ENCODE peak calls at places on chromosomes 12 and 14, in four cellular contexts. One of them, this sample, is unnamed. For H3K9me3, the result is how much of the 10 kb centered on the place peaks cover.

GRCh38 chr12:130559806-130560205 is 156.3 kb downstream of the RIMBP2 start:
- DNase-seq in left ventricle myocardium inferior: no peak
- DNase-seq in A549: no peak
- DNase-seq in CD8-positive, alpha-beta T cell: no peak
- DNase-seq in this sample: no peak

GRCh38 chr14:100532916-100533630 is 54.1 kb downstream of the BEGAIN start:
- DNase-seq in left ventricle myocardium inferior: peak
- DNase-seq in A549: no peak
- DNase-seq in CD8-positive, alpha-beta T cell: no peak
- DNase-seq in this sample: peak

GRCh38 chr14:67335781-67336180 is 23.8 kb downstream of the ATP6V1D start:
- DNase-seq in left ventricle myocardium inferior: no peak
- DNase-seq in A549: peak
- DNase-seq in CD8-positive, alpha-beta T cell: no peak
- DNase-seq in this sample: no peak

GRCh38 chr14:51442513-51443175 is 202.6 kb downstream of the TMX1 start:
- DNase-seq in left ventricle myocardium inferior: no peak
- DNase-seq in A549: peak
- DNase-seq in CD8-positive, alpha-beta T cell: no peak
- DNase-seq in this sample: no peak

GRCh38 chr14:71714225-71714624 is 218.0 kb upstream of the RGS6 start:
- DNase-seq in left ventricle myocardium inferior: no peak
- DNase-seq in A549: no peak
- DNase-seq in CD8-positive, alpha-beta T cell: no peak
- DNase-seq in this sample: no peak

GRCh38 chr14:38122241-38122640 is 85.5 kb upstream of the SSTR1 start:
- DNase-seq in left ventricle myocardium inferior: no peak
- DNase-seq in A549: no peak
- DNase-seq in CD8-positive, alpha-beta T cell: no peak
- DNase-seq in this sample: no peak

GRCh38 chr14:89422181-89422951 is 5.3 kb upstream of the FOXN3 start:
- DNase-seq in left ventricle myocardium inferior: no peak
- DNase-seq in A549: no peak
- DNase-seq in CD8-positive, alpha-beta T cell: no peak
- DNase-seq in this sample: no peak

GRCh38 chr12:181921-182320 is 32.0 kb downstream of the SLC6A12 start:
- DNase-seq in left ventricle myocardium inferior: peak
- DNase-seq in A549: no peak
- DNase-seq in CD8-positive, alpha-beta T cell: no peak
- DNase-seq in this sample: no peak

DNA sequence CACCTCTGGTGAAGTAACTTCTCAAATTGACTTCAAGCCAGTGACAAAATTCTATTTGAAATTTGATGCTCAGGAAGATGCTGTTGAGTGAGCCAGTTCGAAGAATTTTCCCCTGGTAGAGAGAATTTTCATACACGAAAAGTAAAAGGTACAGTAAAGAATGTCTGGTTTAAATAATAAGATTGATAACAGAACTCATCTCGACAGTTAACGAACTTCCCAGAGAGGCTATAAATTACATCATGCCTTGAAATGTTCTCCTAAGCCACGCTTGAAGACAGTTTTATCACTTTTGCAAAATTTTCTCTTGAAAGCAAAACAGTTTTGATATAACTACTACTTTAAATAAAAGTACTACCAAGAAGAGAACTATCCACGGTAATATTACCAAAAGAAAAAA is 14.4 kb upstream of the OR11G2 start:
- DNase-seq in left ventricle myocardium inferior: no peak
- DNase-seq in A549: no peak
- DNase-seq in CD8-positive, alpha-beta T cell: no peak
- DNase-seq in this sample: no peak
- H3K9me3 ChIP-seq in left ventricle myocardium inferior: under half
- H3K9me3 ChIP-seq in A549: under half
- H3K9me3 ChIP-seq in CD8-positive, alpha-beta T cell: under half
- H3K9me3 ChIP-seq in this sample: under half

DNA sequence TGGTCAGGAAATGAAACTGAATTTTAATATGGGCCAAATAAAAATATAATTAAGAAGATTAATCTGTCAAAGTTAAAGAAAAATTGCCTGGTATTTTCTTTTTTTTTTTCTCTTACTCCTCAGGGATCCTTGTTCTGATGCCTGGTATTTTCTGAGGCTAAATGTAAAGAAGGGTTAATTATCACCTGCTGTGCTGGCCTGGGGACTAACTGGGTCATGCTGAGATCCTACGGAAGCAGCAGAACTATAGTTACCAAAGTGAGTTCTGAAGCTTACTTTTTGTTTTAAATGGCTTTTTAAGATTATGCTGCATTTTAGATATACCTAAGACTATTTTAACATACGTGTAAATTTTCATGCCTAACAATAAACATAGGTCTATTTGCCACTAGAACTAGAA is 23.3 kb downstream of the ZC2HC1C start:
- DNase-seq in left ventricle myocardium inferior: no peak
- DNase-seq in A549: no peak
- DNase-seq in CD8-positive, alpha-beta T cell: no peak
- DNase-seq in this sample: no peak
- TF ChIP-seq CTCF in left ventricle myocardium inferior: no peak
- TF ChIP-seq CTCF in A549: no peak
- TF ChIP-seq CTCF in CD8-positive, alpha-beta T cell: no peak
- TF ChIP-seq CTCF in this sample: no peak

DNA sequence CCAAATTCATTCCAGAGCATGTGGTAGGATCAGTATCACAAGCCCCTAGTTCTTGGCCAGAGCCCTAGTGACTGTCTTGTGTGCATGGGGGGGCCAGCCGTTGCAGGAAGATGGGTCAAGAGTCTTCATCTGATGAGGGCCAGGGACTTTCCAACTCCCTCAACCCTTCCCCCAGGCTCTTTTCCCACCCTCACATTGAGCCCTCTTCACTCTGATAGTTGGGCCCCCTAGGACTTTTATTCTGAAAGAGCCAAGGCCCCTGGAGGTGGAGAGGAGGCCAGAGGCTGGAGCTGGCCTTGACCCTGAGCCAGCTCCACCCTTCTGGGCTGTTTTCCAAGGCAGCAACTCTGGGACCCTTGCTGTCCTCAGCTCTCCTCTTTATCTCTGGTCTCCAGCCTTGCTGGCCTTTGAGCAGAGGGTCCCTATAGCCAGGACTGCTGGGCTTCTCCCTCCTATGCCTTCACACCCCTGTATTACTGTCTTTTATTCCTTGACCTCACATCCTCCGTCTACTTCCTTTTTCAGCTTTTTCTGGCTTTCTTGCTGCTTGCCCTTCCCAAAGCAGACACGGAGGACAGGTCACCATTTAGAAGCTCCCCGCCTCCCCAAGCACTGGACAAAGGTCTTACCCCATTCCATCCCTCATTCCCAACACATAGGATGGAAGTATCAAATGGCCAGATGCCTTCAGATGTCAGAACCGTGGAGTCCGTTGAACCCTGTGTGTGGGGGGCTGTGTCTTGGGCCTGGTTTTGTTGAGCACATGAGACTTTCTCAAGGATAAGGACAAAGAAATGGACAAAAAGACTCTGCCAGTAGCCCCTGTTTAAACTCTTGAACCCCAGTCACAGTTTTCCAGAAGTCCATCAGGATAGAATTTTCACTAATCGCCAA is 5.6 kb downstream of the RBP5 start:
- DNase-seq in left ventricle myocardium inferior: peak
- DNase-seq in A549: no peak
- DNase-seq in CD8-positive, alpha-beta T cell: no peak
- DNase-seq in this sample: no peak
- H3K9me3 ChIP-seq in left ventricle myocardium inferior: under half
- H3K9me3 ChIP-seq in A549: under half
- H3K9me3 ChIP-seq in CD8-positive, alpha-beta T cell: under half
- H3K9me3 ChIP-seq in this sample: under half

DNA sequence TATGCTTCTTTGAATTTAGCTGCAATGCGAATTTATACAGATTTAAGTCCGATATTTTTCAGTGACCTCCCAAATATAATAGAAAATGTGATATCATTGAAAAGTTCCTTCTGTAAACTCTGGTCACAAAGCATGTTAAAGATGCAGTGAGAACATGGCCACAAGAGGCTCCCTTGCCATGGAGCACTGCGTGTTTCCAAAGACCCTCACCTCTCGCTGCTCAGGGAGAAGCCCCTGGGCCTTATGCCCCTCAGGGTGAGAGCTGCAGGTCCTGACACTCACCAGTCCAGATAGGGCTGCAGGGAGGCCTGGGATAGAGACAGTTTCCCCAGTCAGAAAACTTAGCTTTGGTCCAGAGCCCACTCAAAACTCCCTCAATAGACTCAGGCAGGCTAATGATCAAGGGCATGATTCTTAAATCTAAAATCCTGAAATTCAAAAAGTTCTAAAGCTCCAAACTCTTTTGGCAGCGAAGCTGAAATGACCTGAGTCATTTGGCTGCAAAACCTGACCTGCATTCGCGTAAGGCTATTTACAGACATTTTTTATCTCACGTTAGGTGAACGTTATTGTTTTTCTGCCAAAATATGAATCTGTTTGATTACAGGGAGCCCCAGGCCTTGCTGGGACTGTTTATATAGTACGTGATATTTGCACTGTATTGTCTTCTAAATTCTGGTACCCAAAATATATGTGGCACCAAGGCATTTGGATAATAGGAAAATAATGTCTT is 67.8 kb downstream of the CAPZA3 start:
- DNase-seq in left ventricle myocardium inferior: no peak
- DNase-seq in A549: no peak
- DNase-seq in CD8-positive, alpha-beta T cell: no peak
- DNase-seq in this sample: no peak
- TF ChIP-seq CTCF in left ventricle myocardium inferior: peak
- TF ChIP-seq CTCF in A549: no peak
- TF ChIP-seq CTCF in CD8-positive, alpha-beta T cell: no peak
- TF ChIP-seq CTCF in this sample: no peak

GRCh38 chr12:106564678-106565329 is 18.0 kb upstream of the RFX4 start:
- DNase-seq in left ventricle myocardium inferior: no peak
- DNase-seq in A549: no peak
- DNase-seq in CD8-positive, alpha-beta T cell: no peak
- DNase-seq in this sample: no peak

GRCh38 chr12:106566771-106567170 is 16.0 kb upstream of the RFX4 start:
- DNase-seq in left ventricle myocardium inferior: no peak
- DNase-seq in A549: no peak
- DNase-seq in CD8-positive, alpha-beta T cell: no peak
- DNase-seq in this sample: no peak
- H3K9me3 ChIP-seq in left ventricle myocardium inferior: under half
- H3K9me3 ChIP-seq in A549: under half
- H3K9me3 ChIP-seq in CD8-positive, alpha-beta T cell: under half
- H3K9me3 ChIP-seq in this sample: under half

GRCh38 chr14:23953464-23954278 is at the start of gene DHRS4:
- DNase-seq in left ventricle myocardium inferior: peak
- DNase-seq in A549: peak
- DNase-seq in CD8-positive, alpha-beta T cell: peak
- DNase-seq in this sample: peak

GRCh38 chr14:23950411-23951135 is 3.0 kb upstream of the DHRS4 start:
- DNase-seq in left ventricle myocardium inferior: no peak
- DNase-seq in A549: no peak
- DNase-seq in CD8-positive, alpha-beta T cell: no peak
- DNase-seq in this sample: peak

GRCh38 chr14:23951590-23952143 is 1.9 kb upstream of the DHRS4 start:
- DNase-seq in left ventricle myocardium inferior: no peak
- DNase-seq in A549: no peak
- DNase-seq in CD8-positive, alpha-beta T cell: no peak
- DNase-seq in this sample: peak
- TF ChIP-seq CTCF in left ventricle myocardium inferior: no peak
- TF ChIP-seq CTCF in A549: no peak
- TF ChIP-seq CTCF in CD8-positive, alpha-beta T cell: no peak
- TF ChIP-seq CTCF in this sample: no peak

This sample was measured in gastrocnemius medialis.